ENCODE peak calls at places on chromosomes 11 and 22, in nine cellular contexts. A, P, U, E, L, J, Z, G and V are unnamed samples.

GRCh38 chr11:2448661-2449547 is 4.1 kb downstream of the KCNQ1 start:
- DNase-seq in L (no peak), J (no peak), Z (no peak), E (no peak), P (no peak), U (no peak), A (no peak), G (no peak), V (no peak)

GRCh38 chr11:108826136-108826535 is 161.3 kb downstream of the DDX10 start:
- DNase-seq in A (no peak), U (no peak), J (no peak), Z (no peak), G (no peak), P (no peak), L (no peak), E (no peak), V (no peak)

GRCh38 chr11:71321433-71322191 is 69.2 kb upstream of the SHANK2 start:
- DNase-seq in A (no peak), P (no peak), G (no peak), Z (no peak), U (no peak), J (no peak), E (no peak), L (no peak), V (no peak)

GRCh38 chr11:35163707-35164496 is 24.9 kb downstream of the CD44 start:
- DNase-seq in J (no peak), G (peak; percentile 72), Z (peak; percentile 65), L (no peak), U (no peak), P (no peak), E (peak; percentile 65), A (no peak), V (no peak)

GRCh38 chr11:27282141-27282590 is 80.8 kb downstream of the CCDC34 start:
- DNase-seq in L (no peak), P (peak; percentile 92), Z (no peak), J (no peak), U (no peak), A (no peak), E (no peak), G (no peak), V (no peak)

GRCh38 chr22:24200616-24201212 is 19.4 kb downstream of the SUSD2 start:
- DNase-seq in E (no peak), G (no peak), P (peak; percentile 74), Z (no peak), L (peak; percentile 6), U (peak; percentile 65), A (no peak), J (peak; percentile 67), V (no peak)

GRCh38 chr11:534592-535518 is 521 bp downstream of the HRAS start:
- DNase-seq in Z (peak; percentile 54), G (peak; percentile 82), L (peak; percentile 71), A (peak; percentile 55), J (no peak), U (peak; percentile 42), E (peak; percentile 44), P (peak; percentile 66), V (peak; percentile 38)

GRCh38 chr11:119389611-119390254 is 8.2 kb upstream of the USP2 start:
- DNase-seq in P (peak; percentile 22), L (no peak), A (no peak), G (peak; percentile 39), U (peak; percentile 61), E (peak; percentile 87), J (no peak), Z (peak; percentile 40), V (peak; percentile 63)

GRCh38 chr22:49997932-49998717 is 14.4 kb downstream of the IL17REL start:
- DNase-seq in J (no peak), A (no peak), E (no peak), P (no peak), L (peak; percentile 28), G (no peak), U (no peak), Z (no peak), V (no peak)

DNA sequence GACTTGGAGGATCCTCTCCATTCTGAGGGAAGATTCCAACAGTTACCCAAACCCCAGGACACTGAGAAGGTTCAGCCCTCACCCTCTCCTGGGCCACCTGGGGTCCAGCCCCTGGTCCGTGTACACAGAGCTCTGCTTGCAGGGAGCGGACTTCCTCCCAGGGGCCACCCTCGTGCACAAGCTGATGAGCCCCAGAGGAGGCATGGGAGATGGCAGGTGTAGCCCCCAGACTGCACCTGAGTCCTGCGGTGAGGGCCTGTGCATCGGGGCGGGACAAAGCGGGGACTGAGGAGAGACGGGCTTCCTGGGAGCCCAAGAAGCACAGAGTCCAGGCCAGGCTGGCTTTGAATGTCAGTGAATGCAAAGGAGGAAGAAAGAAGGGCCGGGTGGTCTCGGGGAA is 1374.9 kb downstream of the BRD1 start:
- DNase-seq in J (no peak), G (no peak), U (no peak), E (no peak), P (no peak), Z (no peak), A (no peak), L (no peak), V (no peak)
- H3K4me2 ChIP-seq in J (no peak overlapping the region), G (no peak overlapping the region), U (no peak overlapping the region), E (no peak overlapping the region), P (no peak overlapping the region), Z (no peak overlapping the region), A (no peak overlapping the region), L (no peak overlapping the region), V (no peak overlapping the region)

DNA sequence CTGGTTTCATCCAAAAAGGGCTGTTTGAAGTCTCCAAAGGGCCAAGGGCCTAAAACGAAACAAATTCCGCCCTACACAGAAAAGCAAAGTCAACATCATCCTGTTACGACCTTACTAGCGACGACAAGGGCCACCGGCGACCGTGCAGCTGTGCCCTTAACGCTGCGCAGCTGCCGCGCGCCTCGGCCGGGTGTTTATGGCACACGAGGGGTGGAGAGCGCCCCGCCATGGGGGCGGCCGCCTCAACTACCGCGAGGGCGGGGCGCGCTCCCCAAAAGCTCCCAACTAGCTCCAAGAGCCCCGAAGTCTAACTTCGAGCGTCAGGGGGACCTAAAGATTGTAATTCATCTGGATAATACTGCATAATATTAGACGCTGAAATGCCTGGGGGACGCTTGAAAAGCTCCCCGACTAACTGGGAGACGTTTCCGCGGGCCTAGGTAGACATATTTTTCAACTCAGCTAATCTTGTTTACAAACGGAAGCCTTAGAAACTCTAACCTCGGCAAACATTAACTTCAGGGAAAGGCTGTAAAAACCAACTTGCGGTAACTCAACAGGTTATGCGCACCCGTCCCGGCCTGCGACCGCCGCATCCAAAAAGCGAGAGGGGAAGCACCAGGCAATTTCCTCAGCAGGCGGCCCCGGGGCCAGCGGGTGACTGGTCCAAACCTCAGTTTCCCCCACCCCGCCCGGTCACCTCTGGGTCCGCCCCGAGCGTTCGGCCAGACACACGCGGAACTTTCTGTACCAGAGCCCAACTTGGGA is 688 bp downstream of the TMEM123 start:
- DNase-seq in U (peak; percentile 67), G (peak; percentile 89), Z (peak; percentile 94), P (peak; percentile 77), E (peak; percentile 78), L (peak; percentile 80), J (no peak), A (peak; percentile 87), V (peak; percentile 82)
- TF ChIP-seq EZH2phosphoT487 in U (no peak), G (no peak), Z (no peak), P (no peak), E (no peak), L (no peak), J (no peak), A (no peak), V (no peak)

GRCh38 chr11:12770966-12771597 is 96.9 kb downstream of the TEAD1 start:
- DNase-seq in L (no peak), E (no peak), A (no peak), P (no peak), Z (no peak), U (no peak), G (no peak), J (no peak), V (no peak)

GRCh38 chr11:12771875-12772274 is 97.7 kb downstream of the TEAD1 start:
- DNase-seq in L (no peak), A (no peak), E (no peak), Z (no peak), J (no peak), P (peak; percentile 74), G (no peak), U (no peak), V (no peak)

GRCh38 chr11:12775955-12776354 is 101.7 kb downstream of the TEAD1 start:
- DNase-seq in J (no peak), P (no peak), L (no peak), U (no peak), A (no peak), Z (no peak), G (no peak), E (no peak), V (no peak)

GRCh38 chr11:12772324-12772723 is 98.1 kb downstream of the TEAD1 start:
- DNase-seq in Z (no peak), A (no peak), L (no peak), U (no peak), P (no peak), G (no peak), E (no peak), J (no peak), V (no peak)

GRCh38 chr11:12773591-12773990 is 99.4 kb downstream of the TEAD1 start:
- DNase-seq in L (no peak), E (no peak), A (no peak), G (no peak), P (no peak), J (no peak), U (no peak), Z (no peak), V (no peak)
- H3K4me2 ChIP-seq in L (no peak overlapping the region), E (peak overlapping the region; percentile 20), A (no peak overlapping the region), G (no peak overlapping the region), P (peak overlapping the region; percentile 7), J (no peak overlapping the region), U (no peak overlapping the region), Z (peak overlapping the region; percentile 8), V (no peak overlapping the region)

GRCh38 chr11:69537855-69538640 is 56.6 kb downstream of the LINC01488 start:
- DNase-seq in U (no peak), G (no peak), J (no peak), P (no peak), Z (no peak), L (no peak), A (no peak), E (no peak), V (no peak)

GRCh38 chr11:69535928-69536327 is 54.5 kb downstream of the LINC01488 start:
- DNase-seq in E (no peak), J (no peak), P (no peak), U (no peak), A (no peak), G (no peak), Z (no peak), L (no peak), V (no peak)

GRCh38 chr11:69537126-69537525 is 55.7 kb downstream of the LINC01488 start:
- DNase-seq in E (no peak), P (no peak), A (no peak), G (no peak), L (no peak), J (no peak), Z (no peak), U (no peak), V (no peak)

GRCh38 chr11:69534166-69534530 is 52.7 kb downstream of the LINC01488 start:
- DNase-seq in E (no peak), J (no peak), Z (no peak), A (no peak), G (no peak), L (no peak), U (no peak), P (no peak), V (no peak)

DNA sequence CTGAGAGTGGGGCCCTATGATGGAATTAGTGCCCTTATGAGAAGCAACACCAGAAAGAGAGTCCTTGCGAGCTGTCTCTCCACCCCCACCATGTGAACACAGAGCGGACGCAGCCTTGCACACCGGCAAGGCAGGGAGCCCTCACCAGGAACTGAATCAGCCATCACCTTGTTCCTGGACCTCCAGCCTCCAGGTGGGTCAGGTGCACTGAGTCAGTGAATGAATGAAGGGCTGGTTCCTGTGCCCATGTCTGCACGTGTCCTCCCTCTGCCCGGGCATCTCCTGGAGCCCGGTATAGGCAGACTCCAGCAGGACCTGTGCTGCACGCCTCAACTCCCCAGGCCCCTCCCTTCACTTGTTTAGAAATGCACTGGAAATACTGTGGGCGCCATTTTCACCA is 54.9 kb downstream of the LINC01488 start:
- DNase-seq in P (no peak), G (no peak), Z (no peak), L (no peak), J (no peak), E (no peak), U (no peak), A (no peak), V (no peak)
- TF ChIP-seq EZH2phosphoT487 in P (no peak), G (no peak), Z (no peak), L (no peak), J (no peak), E (no peak), U (no peak), A (no peak), V (no peak)